ENCODE peak calls at places on chromosomes 11 and 22, in five cellular contexts. S is GM12878, K is K562, P is H1, I is HepG2. L is an unnamed sample.

GRCh38 chr11:128458316-128458715 is 129.0 kb downstream of the ETS1 start:
- DNase-seq in I (no peak), S (no peak), P (no peak), K (no peak), L (no peak)

GRCh38 chr11:120032766-120033390 is 105.0 kb downstream of the TRIM29 start:
- DNase-seq in S (no peak), K (no peak), I (no peak), P (peak; percentile 27), L (no peak)

GRCh38 chr11:14541180-14541579 is 21.0 kb upstream of the PSMA1 start:
- DNase-seq in S (no peak), P (no peak), K (peak; percentile 19), I (peak; percentile 36), L (no peak)

GRCh38 chr11:34514050-34514449 is 456 bp upstream of the ELF5 start:
- DNase-seq in K (no peak), S (no peak), I (no peak), P (no peak), L (no peak)

GRCh38 chr22:23128269-23129108 is 13.3 kb downstream of the RSPH14 start:
- DNase-seq in P (peak; percentile 96), K (peak; percentile 62), I (peak; percentile 59), S (no peak), L (peak; percentile 59)

GRCh38 chr11:126133902-126134301 is 71.2 kb upstream of the CDON start:
- DNase-seq in I (peak; percentile 84), P (no peak), S (no peak), K (no peak), L (no peak)

GRCh38 chr11:125289419-125290088 is 125.0 kb downstream of the PKNOX2 start:
- DNase-seq in P (no peak), K (no peak), S (no peak), I (no peak), L (no peak)

GRCh38 chr11:113241190-113242051 is 73.0 kb upstream of the TTC12 start:
- DNase-seq in K (no peak), I (no peak), P (no peak), S (no peak), L (no peak)

GRCh38 chr22:42611076-42611475 is 3.6 kb downstream of the POLDIP3 start:
- DNase-seq in S (no peak), P (no peak), I (no peak), K (no peak), L (no peak)

GRCh38 chr11:86595401-86595800 is 77.0 kb downstream of the ME3 start:
- DNase-seq in P (no peak), S (no peak), K (no peak), I (no peak), L (no peak)

DNA sequence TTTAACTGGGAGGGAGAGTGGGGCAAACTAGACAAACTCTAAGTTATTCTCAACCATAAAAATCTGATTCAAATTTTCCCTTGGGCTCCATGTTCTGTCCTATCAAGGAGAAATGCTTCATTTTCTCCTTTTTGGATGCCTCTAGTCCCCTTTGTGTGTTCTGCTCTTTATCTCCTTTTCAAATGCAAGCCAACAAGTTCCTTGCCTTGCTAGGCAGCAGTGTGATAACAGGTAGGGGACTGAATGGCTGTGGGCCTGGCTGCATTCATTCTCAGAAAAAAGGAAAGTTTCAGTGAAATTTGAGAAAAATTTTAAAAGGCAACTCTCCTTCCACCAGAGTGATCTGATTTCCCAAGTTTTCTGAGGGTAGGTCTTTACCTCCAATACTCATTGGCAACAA is 26.9 kb upstream of the MMP8 start:
- DNase-seq in K (no peak), P (no peak), S (no peak), I (no peak), L (no peak)
- TF ChIP-seq POLR2AphosphoS5 in K (no peak), P (no peak), S (no peak), I (no peak), L (no peak)

GRCh38 chr11:32830413-32830738 is 649 bp downstream of the PRRG4 start:
- DNase-seq in S (no peak), I (peak; percentile 62), K (no peak), P (no peak), L (no peak)
- H3K9ac ChIP-seq in S (peak overlapping the region; percentile 90), I (peak overlapping the region; percentile 55), K (no peak overlapping the region), P (no peak overlapping the region), L (peak overlapping the region; percentile 64)

DNA sequence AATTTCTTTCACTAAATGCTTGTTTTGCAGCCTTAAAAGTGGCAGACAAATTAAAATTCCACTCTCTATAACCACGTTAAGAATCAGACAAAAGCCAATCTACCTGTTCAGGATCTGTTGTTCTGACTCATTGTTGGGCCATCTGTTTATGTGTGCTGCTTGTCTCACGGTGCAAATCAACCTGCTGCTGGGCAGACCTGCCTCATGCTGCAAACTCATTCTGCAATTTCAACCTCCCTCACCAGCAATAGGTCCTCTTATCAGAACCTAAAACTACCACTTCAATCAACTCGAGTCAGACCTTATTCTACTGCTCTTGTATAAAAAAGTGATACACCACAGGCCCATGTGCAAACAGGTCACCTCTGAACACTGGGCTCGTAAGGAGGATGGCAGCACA is 75.1 kb downstream of the LARGE2 start:
- DNase-seq in S (no peak), K (peak; percentile 42), P (no peak), I (no peak), L (no peak)
- TF ChIP-seq SP1 in S (no peak), K (no peak), P (no peak), I (no peak), L (no peak)

DNA sequence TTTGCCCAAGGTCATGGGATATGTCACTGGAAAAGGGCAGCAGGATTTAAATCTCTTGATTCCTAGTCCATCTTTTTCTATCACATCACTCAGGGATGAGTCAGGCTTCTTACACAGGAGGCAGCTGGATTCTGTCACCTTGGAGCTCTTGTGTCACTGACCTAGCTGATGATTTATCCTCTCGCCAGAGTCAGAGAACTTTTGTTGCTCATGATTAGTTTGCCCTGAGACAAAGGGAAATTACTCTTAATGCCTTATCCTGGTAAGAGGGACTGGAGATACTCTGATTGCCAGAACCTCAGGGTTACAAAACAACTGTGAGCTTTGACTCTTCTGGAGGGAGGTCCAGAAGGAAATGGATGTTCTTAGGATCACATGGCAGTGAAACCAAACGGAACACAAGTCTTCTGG is 10.1 kb downstream of the COA4 start:
- DNase-seq in S (no peak), I (peak; percentile 52), P (no peak), K (no peak), L (peak; percentile 12)
- TF ChIP-seq POLR2AphosphoS5 in S (no peak), I (no peak), P (no peak), K (no peak), L (no peak)

DNA sequence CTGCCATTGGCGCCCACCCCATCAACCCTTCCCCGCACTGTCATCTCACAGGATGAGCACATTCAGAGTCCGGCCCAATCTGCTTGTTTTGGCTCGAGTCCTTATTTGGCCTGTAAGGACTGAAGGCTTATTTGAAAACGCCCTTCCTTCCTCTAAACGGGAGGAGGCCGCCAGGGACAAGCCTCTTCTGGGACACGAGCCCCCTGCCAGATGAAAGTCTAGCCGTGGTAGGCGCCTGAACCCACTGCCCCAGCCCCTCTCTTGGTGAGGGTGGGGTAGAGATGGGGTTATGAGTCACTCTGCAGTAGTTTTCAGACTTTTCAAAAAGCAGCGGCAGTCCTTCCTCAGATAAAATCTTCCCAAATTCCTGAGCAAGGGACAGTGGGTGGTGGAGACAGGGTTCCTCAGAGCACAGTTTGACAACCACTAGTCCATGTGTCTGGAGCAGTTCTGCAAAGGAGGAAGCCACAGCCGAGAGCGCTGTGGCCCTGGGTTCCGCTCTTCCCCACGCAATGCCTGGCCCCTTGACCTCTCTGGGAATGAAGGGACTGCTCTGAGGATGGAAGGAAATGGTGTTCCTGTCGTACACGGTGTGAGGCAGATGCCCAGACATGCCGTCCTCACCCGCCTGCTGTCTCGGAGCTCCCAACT is 57.0 kb downstream of the MYH9 start:
- DNase-seq in S (no peak), I (no peak), P (no peak), K (no peak), L (no peak)
- H3K9ac ChIP-seq in S (peak overlapping the region; percentile 83), I (no peak overlapping the region), P (peak overlapping the region; percentile 45), K (peak overlapping the region; percentile 83), L (peak overlapping the region; percentile 60)

DNA sequence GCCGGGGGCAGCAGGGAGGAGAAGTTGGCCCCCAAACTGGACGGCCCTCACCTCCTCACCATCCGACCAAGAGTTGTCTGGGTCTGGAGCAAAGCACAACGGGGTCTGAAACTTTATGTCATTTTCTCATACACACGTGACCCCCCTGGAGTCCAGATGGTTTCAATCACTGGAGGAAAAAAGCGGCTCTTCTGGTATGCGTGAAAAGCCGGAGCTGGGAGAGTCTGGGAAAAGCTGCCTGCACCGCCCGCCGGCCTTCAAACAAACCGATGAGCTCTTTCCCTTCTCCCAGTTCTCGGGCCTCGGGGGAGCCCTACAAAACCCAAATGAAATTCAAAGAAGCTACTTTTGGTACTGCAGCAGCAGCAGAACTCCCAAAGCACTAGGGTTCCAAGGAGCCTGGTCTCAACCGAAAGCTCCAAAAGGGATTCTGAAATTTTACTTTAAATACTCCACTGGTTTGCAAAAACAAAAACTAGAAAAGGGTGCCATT is 39.7 kb upstream of the AKIP1 start:
- DNase-seq in S (no peak), I (peak; percentile 26), K (no peak), P (peak; percentile 66), L (peak; percentile 16)
- TF ChIP-seq SP1 in S (no peak), I (no peak), K (no peak), P (no peak), L (no peak)